ENCODE peak calls at places on chromosome 18, in six cellular contexts. U is posterior vena cava, F is GM03348, Y is fibroblast of pulmonary artery, E is WERI-Rb-1, T is T-helper 9 cell. L is an unnamed sample.

GRCh38 chr18:32629990-32630389 is 142.8 kb downstream of the KLHL14 start:
- DNase-seq in U (no peak), F (no peak), Y (no peak), E (no peak), T (no peak), L (no peak)

GRCh38 chr18:77223653-77224052 is 26.0 kb upstream of the GALR1 start:
- DNase-seq in U (no peak), F (peak), Y (peak), E (no peak), T (no peak), L (no peak)

GRCh38 chr18:28735731-28736130 is 558.8 kb upstream of the CDH2 start:
- DNase-seq in U (no peak), F (peak), Y (peak), E (no peak), T (no peak), L (no peak)

GRCh38 chr18:78994977-78995582 is 15.5 kb downstream of the SALL3 start:
- DNase-seq in U (peak), F (no peak), Y (no peak), E (no peak), T (no peak), L (no peak)

GRCh38 chr18:23872701-23873550 is 141.6 kb upstream of the TTC39C start:
- DNase-seq in U (no peak), F (no peak), Y (no peak), E (no peak), T (peak), L (peak)

GRCh38 chr18:44579028-44579692 is 101.5 kb upstream of the SETBP1 start:
- DNase-seq in U (no peak), F (peak), Y (peak), E (peak), T (no peak), L (no peak)

GRCh38 chr18:72543362-72544055 is 633 bp downstream of the CBLN2 start:
- DNase-seq in U (no peak), F (no peak), Y (no peak), E (peak), T (no peak), L (no peak)

GRCh38 chr18:33924576-33924975 is 300.1 kb downstream of the NOL4 start:
- DNase-seq in U (no peak), F (no peak), Y (no peak), E (no peak), T (no peak), L (no peak)

GRCh38 chr18:74558096-74558495 is 23.8 kb downstream of the CNDP1 start:
- DNase-seq in U (no peak), F (no peak), Y (no peak), E (no peak), T (no peak), L (no peak)

GRCh38 chr18:12621737-12622306 is 36.1 kb downstream of the SPIRE1 start:
- DNase-seq in U (no peak), F (peak), Y (peak), E (no peak), T (no peak), L (no peak)

GRCh38 chr18:49059028-49059670 is 108.4 kb upstream of the SMAD7 start:
- DNase-seq in U (no peak), F (no peak), Y (peak), E (peak), T (no peak), L (no peak)

L was measured in CD4-positive, alpha-beta T cell.